ENCODE peak calls at places on chromosomes 2 and 18, in five cellular contexts. Q, M, B, E and X are unnamed samples.

GRCh38 chr2:27496357-27497287 is at the start of gene GCKR:
- DNase-seq in Q (no peak), M (no peak), B (peak; percentile 61), E (no peak), X (no peak)

GRCh38 chr18:74213429-74213828 is 65.1 kb downstream of the TIMM21 start:
- DNase-seq in Q (no peak), M (no peak), B (no peak), E (no peak), X (no peak)

GRCh38 chr18:75455249-75456183 is 28.0 kb upstream of the SMIM21 start:
- DNase-seq in Q (no peak), M (no peak), B (peak; percentile 39), E (no peak), X (no peak)

GRCh38 chr2:240163056-240163714 is 22.7 kb upstream of the OTOS start:
- DNase-seq in Q (no peak), M (no peak), B (no peak), E (no peak), X (no peak)

GRCh38 chr2:189608799-189609422 is 28.3 kb upstream of the SLC40A1 start:
- DNase-seq in Q (no peak), M (no peak), B (peak; percentile 64), E (no peak), X (no peak)

GRCh38 chr2:3512086-3512485 is 7.2 kb downstream of the ADI1 start:
- DNase-seq in Q (peak; percentile 7), M (no peak), B (no peak), E (no peak), X (no peak)

GRCh38 chr2:218807626-218808025 is 24.0 kb downstream of the PRKAG3 start:
- DNase-seq in Q (peak; percentile 46), M (no peak), B (peak; percentile 9), E (no peak), X (no peak)

GRCh38 chr2:60466161-60466702 is 87.2 kb downstream of the BCL11A start:
- DNase-seq in Q (no peak), M (no peak), B (no peak), E (no peak), X (no peak)

GRCh38 chr2:233059547-233059796 is 670 bp upstream of the INPP5D start:
- DNase-seq in Q (no peak), M (no peak), B (no peak), E (no peak), X (no peak)

GRCh38 chr2:217326238-217327022 is 466.6 kb upstream of the TNP1 start:
- DNase-seq in Q (no peak), M (no peak), B (peak; percentile 36), E (no peak), X (no peak)

GRCh38 chr2:148653437-148653836 is 8.9 kb downstream of the EPC2 start:
- DNase-seq in Q (no peak), M (no peak), B (peak; percentile 21), E (no peak), X (no peak)

GRCh38 chr2:207352978-207353377 is 176.8 kb upstream of the CREB1 start:
- DNase-seq in Q (no peak), M (no peak), B (peak; percentile 22), E (no peak), X (peak; percentile 33)

GRCh38 chr2:44079686-44080085 is 83.9 kb upstream of the LRPPRC start:
- DNase-seq in Q (no peak), M (no peak), B (no peak), E (no peak), X (no peak)